ENCODE peak calls at places on chromosome 13, in six cellular contexts. One of them, this sample, is unnamed.

GRCh38 chr13:92136449-92137180 is 738.2 kb downstream of the GPC5 start:
- DNase-seq in GM23338: no peak
- DNase-seq in SK-N-SH: no peak
- DNase-seq in GM23248: no peak
- DNase-seq in PC-3: peak; percentile 38
- DNase-seq in PC-9: no peak
- DNase-seq in this sample: no peak

GRCh38 chr13:29260684-29261083 is 334.8 kb downstream of the SLC7A1 start:
- DNase-seq in GM23338: peak; percentile 24
- DNase-seq in SK-N-SH: no peak
- DNase-seq in GM23248: no peak
- DNase-seq in PC-3: no peak
- DNase-seq in PC-9: no peak
- DNase-seq in this sample: no peak

GRCh38 chr13:23477096-23477495 is 43.6 kb upstream of the SACS start:
- DNase-seq in GM23338: no peak
- DNase-seq in SK-N-SH: no peak
- DNase-seq in GM23248: no peak
- DNase-seq in PC-3: no peak
- DNase-seq in PC-9: no peak
- DNase-seq in this sample: no peak

GRCh38 chr13:79560954-79561353 is 80.0 kb downstream of the NDFIP2 start:
- DNase-seq in GM23338: no peak
- DNase-seq in SK-N-SH: no peak
- DNase-seq in GM23248: no peak
- DNase-seq in PC-3: peak; percentile 55
- DNase-seq in PC-9: peak; percentile 2
- DNase-seq in this sample: no peak

GRCh38 chr13:52846567-52847321 is 1.7 kb downstream of the PCDH8 start:
- DNase-seq in GM23338: peak; percentile 91
- DNase-seq in SK-N-SH: peak; percentile 75
- DNase-seq in GM23248: peak; percentile 55
- DNase-seq in PC-3: no peak
- DNase-seq in PC-9: no peak
- DNase-seq in this sample: no peak

GRCh38 chr13:38477676-38478075 is 128.0 kb downstream of the UFM1 start:
- DNase-seq in GM23338: no peak
- DNase-seq in SK-N-SH: no peak
- DNase-seq in GM23248: no peak
- DNase-seq in PC-3: no peak
- DNase-seq in PC-9: no peak
- DNase-seq in this sample: no peak

GRCh38 chr13:35848316-35848715 is 282.9 kb downstream of the DCLK1 start:
- DNase-seq in GM23338: no peak
- DNase-seq in SK-N-SH: no peak
- DNase-seq in GM23248: no peak
- DNase-seq in PC-3: no peak
- DNase-seq in PC-9: no peak
- DNase-seq in this sample: no peak

GRCh38 chr13:72875233-72875632 is 93.3 kb downstream of the PIBF1 start:
- DNase-seq in GM23338: no peak
- DNase-seq in SK-N-SH: no peak
- DNase-seq in GM23248: no peak
- DNase-seq in PC-3: no peak
- DNase-seq in PC-9: no peak
- DNase-seq in this sample: no peak

GRCh38 chr13:85626603-85627002 is 172.6 kb downstream of the SLITRK6 start:
- DNase-seq in GM23338: no peak
- DNase-seq in SK-N-SH: no peak
- DNase-seq in GM23248: no peak
- DNase-seq in PC-3: no peak
- DNase-seq in PC-9: no peak
- DNase-seq in this sample: no peak

GRCh38 chr13:112943309-112944125 is 25.5 kb upstream of the MCF2L start:
- DNase-seq in GM23338: peak; percentile 72
- DNase-seq in SK-N-SH: peak; percentile 82
- DNase-seq in GM23248: peak; percentile 52
- DNase-seq in PC-3: peak; percentile 28
- DNase-seq in PC-9: peak; percentile 60
- DNase-seq in this sample: no peak

GRCh38 chr13:70255406-70255991 is 147.2 kb upstream of the KLHL1 start:
- DNase-seq in GM23338: no peak
- DNase-seq in SK-N-SH: no peak
- DNase-seq in GM23248: no peak
- DNase-seq in PC-3: no peak
- DNase-seq in PC-9: no peak
- DNase-seq in this sample: no peak

GRCh38 chr13:106376411-106377112 is 158.9 kb downstream of the EFNB2 start:
- DNase-seq in GM23338: peak; percentile 30
- DNase-seq in SK-N-SH: no peak
- DNase-seq in GM23248: peak; percentile 85
- DNase-seq in PC-3: peak; percentile 91
- DNase-seq in PC-9: peak; percentile 61
- DNase-seq in this sample: no peak

GRCh38 chr13:101989798-101990350 is 412.0 kb downstream of the FGF14 start:
- DNase-seq in GM23338: no peak
- DNase-seq in SK-N-SH: no peak
- DNase-seq in GM23248: peak; percentile 1
- DNase-seq in PC-3: no peak
- DNase-seq in PC-9: no peak
- DNase-seq in this sample: no peak

DNA sequence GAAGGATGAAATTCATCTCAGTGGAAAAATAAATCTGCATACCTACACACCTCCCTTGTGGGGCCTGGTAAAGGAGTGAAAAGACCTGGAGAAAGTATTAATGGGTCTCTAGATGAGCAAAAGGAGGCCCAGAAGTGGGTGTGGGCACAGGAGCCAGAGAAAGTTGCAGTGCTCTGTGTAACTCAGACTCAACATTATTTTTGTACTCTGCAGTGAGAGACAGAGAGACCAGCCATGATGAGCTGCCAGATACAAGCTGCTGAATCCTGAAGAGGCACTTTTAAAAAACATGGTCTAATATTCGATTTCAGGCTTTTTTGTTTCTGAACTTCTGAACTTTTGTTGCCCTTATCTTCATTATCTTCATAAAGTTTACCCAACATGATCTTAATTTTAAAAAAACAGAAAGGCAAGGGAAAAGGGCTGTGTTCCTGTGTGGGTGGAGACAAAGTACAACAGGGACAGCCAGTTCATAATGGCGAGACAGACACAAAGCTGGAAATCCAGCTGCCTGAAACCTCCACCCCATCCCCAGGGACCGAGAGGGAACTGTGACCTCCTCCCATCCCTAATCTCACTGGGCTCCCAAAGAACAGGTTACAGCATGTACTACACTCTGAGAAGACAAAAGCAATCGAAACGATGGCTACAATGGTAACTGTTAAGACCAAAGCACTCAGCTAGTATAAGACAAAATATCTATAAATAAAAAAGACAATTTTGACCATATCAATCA is 77.2 kb downstream of the KLF12 start:
- DNase-seq in GM23338: peak; percentile 20
- DNase-seq in SK-N-SH: no peak
- DNase-seq in GM23248: no peak
- DNase-seq in PC-3: no peak
- DNase-seq in PC-9: no peak
- DNase-seq in this sample: no peak
- H3K27ac ChIP-seq in GM23338: no peak overlapping the region
- H3K27ac ChIP-seq in SK-N-SH: no peak overlapping the region
- H3K27ac ChIP-seq in GM23248: no peak overlapping the region
- H3K27ac ChIP-seq in PC-3: no peak overlapping the region
- H3K27ac ChIP-seq in PC-9: no peak overlapping the region
- H3K27ac ChIP-seq in this sample: no peak overlapping the region

GRCh38 chr13:40985596-40986327 is 33.4 kb downstream of the ELF1 start:
- DNase-seq in GM23338: no peak
- DNase-seq in SK-N-SH: no peak
- DNase-seq in GM23248: no peak
- DNase-seq in PC-3: no peak
- DNase-seq in PC-9: no peak
- DNase-seq in this sample: peak; percentile 27
- H3F3A ChIP-seq in GM23338: no peaks in the 10 kb centered on the region
- H3F3A ChIP-seq in SK-N-SH: peaks cover 3% of the 10 kb centered on the region
- H3F3A ChIP-seq in GM23248: peaks cover 17% of the 10 kb centered on the region
- H3F3A ChIP-seq in PC-3: no peaks in the 10 kb centered on the region
- H3F3A ChIP-seq in PC-9: no peaks in the 10 kb centered on the region
- H3F3A ChIP-seq in this sample: peaks cover 41% of the 10 kb centered on the region

GRCh38 chr13:43304449-43304848 is 281.1 kb downstream of the DNAJC15 start:
- DNase-seq in GM23338: no peak
- DNase-seq in SK-N-SH: no peak
- DNase-seq in GM23248: no peak
- DNase-seq in PC-3: no peak
- DNase-seq in PC-9: no peak
- DNase-seq in this sample: no peak
- H3K9me2 ChIP-seq in GM23338: no peaks in the 10 kb centered on the region
- H3K9me2 ChIP-seq in SK-N-SH: no peaks in the 10 kb centered on the region
- H3K9me2 ChIP-seq in GM23248: no peaks in the 10 kb centered on the region
- H3K9me2 ChIP-seq in PC-3: no peaks in the 10 kb centered on the region
- H3K9me2 ChIP-seq in PC-9: no peaks in the 10 kb centered on the region
- H3K9me2 ChIP-seq in this sample: no peaks in the 10 kb centered on the region

GRCh38 chr13:48156466-48156865 is 61.6 kb upstream of the MED4 start:
- DNase-seq in GM23338: peak; percentile 29
- DNase-seq in SK-N-SH: no peak
- DNase-seq in GM23248: no peak
- DNase-seq in PC-3: no peak
- DNase-seq in PC-9: no peak
- DNase-seq in this sample: peak; percentile 7
- H3K27ac ChIP-seq in GM23338: no peak overlapping the region
- H3K27ac ChIP-seq in SK-N-SH: no peak overlapping the region
- H3K27ac ChIP-seq in GM23248: no peak overlapping the region
- H3K27ac ChIP-seq in PC-3: peak overlapping the region; percentile 33
- H3K27ac ChIP-seq in PC-9: peak overlapping the region; percentile 26
- H3K27ac ChIP-seq in this sample: no peak overlapping the region

GRCh38 chr13:50125556-50126377 is 110.5 kb downstream of the KCNRG start:
- DNase-seq in GM23338: peak; percentile 91
- DNase-seq in SK-N-SH: peak; percentile 92
- DNase-seq in GM23248: peak; percentile 91
- DNase-seq in PC-3: peak; percentile 53
- DNase-seq in PC-9: peak; percentile 82
- DNase-seq in this sample: peak; percentile 82
- H3F3A ChIP-seq in GM23338: peaks cover 56% of the 10 kb centered on the region
- H3F3A ChIP-seq in SK-N-SH: peaks cover 13% of the 10 kb centered on the region
- H3F3A ChIP-seq in GM23248: peaks cover 16% of the 10 kb centered on the region
- H3F3A ChIP-seq in PC-3: no peaks in the 10 kb centered on the region
- H3F3A ChIP-seq in PC-9: peaks cover 21% of the 10 kb centered on the region
- H3F3A ChIP-seq in this sample: peaks cover 22% of the 10 kb centered on the region

GRCh38 chr13:103394670-103395069 is 328.5 kb upstream of the SLC10A2 start:
- DNase-seq in GM23338: no peak
- DNase-seq in SK-N-SH: no peak
- DNase-seq in GM23248: no peak
- DNase-seq in PC-3: no peak
- DNase-seq in PC-9: no peak
- DNase-seq in this sample: no peak

GRCh38 chr13:103386341-103386740 is 320.1 kb upstream of the SLC10A2 start:
- DNase-seq in GM23338: no peak
- DNase-seq in SK-N-SH: no peak
- DNase-seq in GM23248: peak; percentile 0
- DNase-seq in PC-3: peak; percentile 45
- DNase-seq in PC-9: no peak
- DNase-seq in this sample: no peak

GRCh38 chr13:103388839-103389238 is 322.6 kb upstream of the SLC10A2 start:
- DNase-seq in GM23338: no peak
- DNase-seq in SK-N-SH: no peak
- DNase-seq in GM23248: no peak
- DNase-seq in PC-3: peak; percentile 2
- DNase-seq in PC-9: no peak
- DNase-seq in this sample: no peak
- H3K9me2 ChIP-seq in GM23338: peaks cover 15% of the 10 kb centered on the region
- H3K9me2 ChIP-seq in SK-N-SH: no peaks in the 10 kb centered on the region
- H3K9me2 ChIP-seq in GM23248: no peaks in the 10 kb centered on the region
- H3K9me2 ChIP-seq in PC-3: no peaks in the 10 kb centered on the region
- H3K9me2 ChIP-seq in PC-9: no peaks in the 10 kb centered on the region
- H3K9me2 ChIP-seq in this sample: no peaks in the 10 kb centered on the region

GRCh38 chr13:77859450-77859849 is 59.2 kb downstream of the EDNRB start:
- DNase-seq in GM23338: no peak
- DNase-seq in SK-N-SH: no peak
- DNase-seq in GM23248: peak; percentile 88
- DNase-seq in PC-3: no peak
- DNase-seq in PC-9: no peak
- DNase-seq in this sample: no peak
- H3K27ac ChIP-seq in GM23338: no peak overlapping the region
- H3K27ac ChIP-seq in SK-N-SH: no peak overlapping the region
- H3K27ac ChIP-seq in GM23248: peak overlapping the region; percentile 82
- H3K27ac ChIP-seq in PC-3: no peak overlapping the region
- H3K27ac ChIP-seq in PC-9: no peak overlapping the region
- H3K27ac ChIP-seq in this sample: no peak overlapping the region

This sample was measured in MM.1S.